ENCODE peak calls at places on chromosomes 4 and X, in six cellular contexts. A is activated gamma-delta T cell, Y is fibroblast of lung, W is HTR-8/SVneo, N is A172, M is SK-N-SH. Q is an unnamed sample.

GRCh38 chr4:106201373-106201772 is 114.6 kb downstream of the TBCK start:
- DNase-seq in A (no peak), Y (peak; percentile 53), W (peak; percentile 1), N (peak; percentile 6), M (peak; percentile 28), Q (peak; percentile 2)

GRCh38 chr4:37392540-37393255 is 148.2 kb downstream of the NWD2 start:
- DNase-seq in A (no peak), Y (no peak), W (no peak), N (peak; percentile 52), M (no peak), Q (peak; percentile 5)

GRCh38 chr4:76897522-76898384 is at the start of gene SOWAHB:
- DNase-seq in A (peak; percentile 14), Y (no peak), W (peak; percentile 19), N (no peak), M (peak; percentile 58), Q (peak; percentile 66)

GRCh38 chrX:14899607-14900006 is 26.4 kb downstream of the MOSPD2 start:
- DNase-seq in A (no peak), Y (peak; percentile 47), W (peak; percentile 43), N (peak; percentile 94), M (no peak), Q (no peak)

GRCh38 chr4:41013746-41014145 is 200.6 kb downstream of the APBB2 start:
- DNase-seq in A (no peak), Y (no peak), W (no peak), N (no peak), M (no peak), Q (no peak)

GRCh38 chr4:14178421-14178820 is 550.9 kb upstream of the BOD1L1 start:
- DNase-seq in A (no peak), Y (peak; percentile 50), W (peak; percentile 10), N (peak; percentile 68), M (no peak), Q (no peak)

GRCh38 chrX:132330156-132330729 is 111.0 kb upstream of the RAP2C start:
- DNase-seq in A (no peak), Y (no peak), W (no peak), N (no peak), M (no peak), Q (no peak)

GRCh38 chrX:7233632-7234406 is 85.9 kb upstream of the PUDP start:
- DNase-seq in A (no peak), Y (no peak), W (no peak), N (no peak), M (no peak), Q (no peak)

GRCh38 chr4:37693450-37694190 is 7.4 kb upstream of the RELL1 start:
- DNase-seq in A (no peak), Y (peak; percentile 79), W (peak; percentile 57), N (peak; percentile 84), M (no peak), Q (no peak)

GRCh38 chr4:158020175-158020574 is 152.7 kb downstream of the GASK1B start:
- DNase-seq in A (no peak), Y (peak; percentile 94), W (peak; percentile 45), N (peak; percentile 89), M (no peak), Q (no peak)

GRCh38 chr4:176205299-176205698 is 9.9 kb upstream of the SPATA4 start:
- DNase-seq in A (no peak), Y (no peak), W (no peak), N (no peak), M (no peak), Q (peak; percentile 10)

GRCh38 chr4:13543648-13544555 is at the start of gene NKX3-2:
- DNase-seq in A (no peak), Y (no peak), W (no peak), N (peak; percentile 11), M (peak; percentile 73), Q (peak; percentile 74)

GRCh38 chr4:110748071-110748470 is 125.2 kb upstream of the PITX2 start:
- DNase-seq in A (no peak), Y (no peak), W (no peak), N (no peak), M (no peak), Q (no peak)

GRCh38 chrX:9794495-9794894 is 8.3 kb downstream of the SHROOM2 start:
- DNase-seq in A (no peak), Y (no peak), W (no peak), N (no peak), M (no peak), Q (no peak)

GRCh38 chr4:136861081-136861480 is 671.2 kb downstream of the PCDH18 start:
- DNase-seq in A (no peak), Y (peak; percentile 14), W (no peak), N (no peak), M (no peak), Q (no peak)

GRCh38 chr4:1969928-1970723 is 38.6 kb downstream of the NELFA start:
- DNase-seq in A (no peak), Y (no peak), W (no peak), N (no peak), M (no peak), Q (no peak)

GRCh38 chr4:140186651-140187315 is 32.8 kb upstream of the MAML3 start:
- DNase-seq in A (no peak), Y (peak; percentile 58), W (peak; percentile 20), N (peak; percentile 66), M (no peak), Q (no peak)

GRCh38 chr4:49036528-49036927 is 50.5 kb downstream of the CWH43 start:
- DNase-seq in A (no peak), Y (no peak), W (no peak), N (no peak), M (no peak), Q (no peak)

GRCh38 chr4:139762715-139763114 is 97.1 kb downstream of the MGST2 start:
- DNase-seq in A (no peak), Y (no peak), W (no peak), N (no peak), M (no peak), Q (no peak)

GRCh38 chr4:113699772-113700171 is 61.8 kb downstream of the CAMK2D start:
- DNase-seq in A (no peak), Y (peak; percentile 45), W (no peak), N (no peak), M (no peak), Q (no peak)

GRCh38 chr4:41483771-41484170 is 54.2 kb upstream of the LIMCH1 start:
- DNase-seq in A (no peak), Y (no peak), W (no peak), N (no peak), M (no peak), Q (no peak)

GRCh38 chrX:46325312-46325877 is 219.8 kb downstream of the ZNF674 start:
- DNase-seq in A (no peak), Y (peak; percentile 42), W (peak; percentile 58), N (peak; percentile 95), M (no peak), Q (peak; percentile 20)

GRCh38 chr4:94641702-94642560 is 115.8 kb upstream of the BMPR1B start:
- DNase-seq in A (no peak), Y (peak; percentile 31), W (peak; percentile 6), N (peak; percentile 72), M (no peak), Q (no peak)

GRCh38 chr4:153438916-153439756 is 27.0 kb upstream of the TMEM131L start:
- DNase-seq in A (peak; percentile 1), Y (no peak), W (no peak), N (no peak), M (no peak), Q (no peak)

GRCh38 chr4:24645765-24646550 is 61.6 kb upstream of the DHX15 start:
- DNase-seq in A (no peak), Y (peak; percentile 55), W (no peak), N (no peak), M (no peak), Q (no peak)

Q was measured in neural progenitor cell.